ENCODE peak calls at places on chromosomes 2 and 18, in nine cellular contexts. C, B, U, R, H, T, F, L and D are unnamed samples.

GRCh38 chr18:79733996-79734770 is 54.6 kb downstream of the CTDP1 start:
- DNase-seq in H (no peak), U (peak), R (no peak), L (no peak), C (no peak), F (no peak), B (peak), T (no peak), D (no peak)

GRCh38 chr2:218746470-218746795 is 35.5 kb upstream of the CYP27A1 start:
- DNase-seq in H (no peak), L (no peak), T (no peak), R (peak), U (no peak), F (no peak), C (no peak), B (no peak), D (no peak)

GRCh38 chr2:81767173-81767720 is 1462.7 kb upstream of the LRRTM1 start:
- DNase-seq in U (no peak), H (no peak), C (no peak), R (no peak), F (no peak), L (no peak), T (no peak), B (no peak), D (peak)

GRCh38 chr2:239257511-239257937 is 143.3 kb downstream of the HDAC4 start:
- DNase-seq in F (peak), B (no peak), L (no peak), U (no peak), R (peak), T (no peak), H (no peak), C (no peak), D (peak)

GRCh38 chr2:178718283-178718682 is 88.9 kb downstream of the TTN start:
- DNase-seq in R (peak), H (no peak), F (no peak), C (no peak), U (no peak), T (no peak), B (no peak), L (no peak), D (no peak)

GRCh38 chr2:74142340-74142739 is 5.4 kb downstream of the BOLA3 start:
- DNase-seq in R (peak), T (no peak), B (no peak), F (no peak), C (no peak), H (no peak), U (no peak), L (peak), D (no peak)

GRCh38 chr2:20868377-20868776 is 45.5 kb upstream of the LDAH start:
- DNase-seq in T (no peak), U (no peak), H (peak), B (no peak), F (no peak), C (no peak), L (peak), R (no peak), D (no peak)

GRCh38 chr2:130756041-130756720 is 841 bp downstream of the AMER3 start:
- DNase-seq in L (no peak), R (peak), C (no peak), B (no peak), H (no peak), T (peak), F (no peak), U (peak), D (no peak)

GRCh38 chr2:102764083-102764482 is 2.3 kb downstream of the TMEM182 start:
- DNase-seq in B (no peak), R (no peak), T (no peak), C (no peak), F (no peak), U (no peak), H (no peak), L (no peak), D (no peak)

GRCh38 chr2:23669413-23670244 is 257.3 kb downstream of the ATAD2B start:
- DNase-seq in F (peak), R (peak), C (no peak), L (no peak), H (no peak), U (peak), B (peak), T (no peak), D (no peak)

GRCh38 chr2:152578573-152578972 is 138.7 kb downstream of the PRPF40A start:
- DNase-seq in B (no peak), F (no peak), L (no peak), R (no peak), U (no peak), T (no peak), C (no peak), H (no peak), D (no peak)

GRCh38 chr18:730692-731091 is 18.3 kb upstream of the ENOSF1 start:
- DNase-seq in H (no peak), R (no peak), C (no peak), U (no peak), F (no peak), B (no peak), L (no peak), T (no peak), D (no peak)